ENCODE peak calls at places on chromosomes 4 and X, in five cellular contexts. One of them, this sample, is unnamed. For H3K4me1 and H3K9me3, the result is how much of the 10 kb centered on the place peaks cover.

GRCh38 chrX:34877451-34877850 is 65.1 kb upstream of the FAM47B start:
- DNase-seq in mesenchymal stem cell: peak
- DNase-seq in hepatocyte: no peak
- DNase-seq in psoas muscle: no peak
- DNase-seq in HCT116: no peak
- DNase-seq in this sample: peak

GRCh38 chr4:165204462-165204830 is 2.9 kb upstream of the KLHL2 start:
- DNase-seq in mesenchymal stem cell: peak
- DNase-seq in hepatocyte: no peak
- DNase-seq in psoas muscle: no peak
- DNase-seq in HCT116: no peak
- DNase-seq in this sample: no peak

GRCh38 chrX:99301990-99302389 is 1108.1 kb downstream of the PCDH19 start:
- DNase-seq in mesenchymal stem cell: no peak
- DNase-seq in hepatocyte: peak
- DNase-seq in psoas muscle: no peak
- DNase-seq in HCT116: no peak
- DNase-seq in this sample: no peak

GRCh38 chrX:49767231-49767630 is 61.9 kb upstream of the PAGE4 start:
- DNase-seq in mesenchymal stem cell: no peak
- DNase-seq in hepatocyte: no peak
- DNase-seq in psoas muscle: no peak
- DNase-seq in HCT116: no peak
- DNase-seq in this sample: no peak

GRCh38 chrX:114626323-114626722 is 42.4 kb downstream of the HTR2C start:
- DNase-seq in mesenchymal stem cell: peak
- DNase-seq in hepatocyte: peak
- DNase-seq in psoas muscle: no peak
- DNase-seq in HCT116: no peak
- DNase-seq in this sample: no peak

GRCh38 chrX:97494756-97495372 is 611.2 kb downstream of the RPA4 start:
- DNase-seq in mesenchymal stem cell: no peak
- DNase-seq in hepatocyte: no peak
- DNase-seq in psoas muscle: no peak
- DNase-seq in HCT116: no peak
- DNase-seq in this sample: no peak

GRCh38 chr4:42371306-42372063 is 25.8 kb upstream of the SHISA3 start:
- DNase-seq in mesenchymal stem cell: peak
- DNase-seq in hepatocyte: peak
- DNase-seq in psoas muscle: no peak
- DNase-seq in HCT116: peak
- DNase-seq in this sample: no peak

GRCh38 chr4:3786196-3786869 is 20.1 kb downstream of the ADRA2C start:
- DNase-seq in mesenchymal stem cell: no peak
- DNase-seq in hepatocyte: peak
- DNase-seq in psoas muscle: no peak
- DNase-seq in HCT116: no peak
- DNase-seq in this sample: peak

GRCh38 chr4:81499840-81500239 is 28.1 kb upstream of the RASGEF1B start:
- DNase-seq in mesenchymal stem cell: no peak
- DNase-seq in hepatocyte: no peak
- DNase-seq in psoas muscle: no peak
- DNase-seq in HCT116: no peak
- DNase-seq in this sample: peak

GRCh38 chrX:130628522-130628921 is 226.7 kb downstream of the RBMX2 start:
- DNase-seq in mesenchymal stem cell: no peak
- DNase-seq in hepatocyte: no peak
- DNase-seq in psoas muscle: no peak
- DNase-seq in HCT116: no peak
- DNase-seq in this sample: no peak

GRCh38 chrX:71400710-71401109 is 34.6 kb downstream of the TAF1 start:
- DNase-seq in mesenchymal stem cell: no peak
- DNase-seq in hepatocyte: no peak
- DNase-seq in psoas muscle: no peak
- DNase-seq in HCT116: no peak
- DNase-seq in this sample: peak

GRCh38 chr4:42568610-42569207 is 88.2 kb downstream of the ATP8A1 start:
- DNase-seq in mesenchymal stem cell: peak
- DNase-seq in hepatocyte: peak
- DNase-seq in psoas muscle: no peak
- DNase-seq in HCT116: peak
- DNase-seq in this sample: peak

GRCh38 chr4:81152839-81153713 is 61.9 kb downstream of the PRKG2 start:
- DNase-seq in mesenchymal stem cell: no peak
- DNase-seq in hepatocyte: no peak
- DNase-seq in psoas muscle: no peak
- DNase-seq in HCT116: no peak
- DNase-seq in this sample: peak

GRCh38 chr4:102599455-102599854 is 98.3 kb downstream of the NFKB1 start:
- DNase-seq in mesenchymal stem cell: no peak
- DNase-seq in hepatocyte: no peak
- DNase-seq in psoas muscle: no peak
- DNase-seq in HCT116: no peak
- DNase-seq in this sample: no peak

GRCh38 chr4:102598759-102599379 is 97.7 kb downstream of the NFKB1 start:
- DNase-seq in mesenchymal stem cell: no peak
- DNase-seq in hepatocyte: no peak
- DNase-seq in psoas muscle: no peak
- DNase-seq in HCT116: no peak
- DNase-seq in this sample: no peak

GRCh38 chr4:102600689-102601088 is 99.5 kb downstream of the NFKB1 start:
- DNase-seq in mesenchymal stem cell: no peak
- DNase-seq in hepatocyte: no peak
- DNase-seq in psoas muscle: no peak
- DNase-seq in HCT116: no peak
- DNase-seq in this sample: no peak

GRCh38 chr4:102598102-102598758 is 97.1 kb downstream of the NFKB1 start:
- DNase-seq in mesenchymal stem cell: no peak
- DNase-seq in hepatocyte: no peak
- DNase-seq in psoas muscle: no peak
- DNase-seq in HCT116: no peak
- DNase-seq in this sample: peak

DNA sequence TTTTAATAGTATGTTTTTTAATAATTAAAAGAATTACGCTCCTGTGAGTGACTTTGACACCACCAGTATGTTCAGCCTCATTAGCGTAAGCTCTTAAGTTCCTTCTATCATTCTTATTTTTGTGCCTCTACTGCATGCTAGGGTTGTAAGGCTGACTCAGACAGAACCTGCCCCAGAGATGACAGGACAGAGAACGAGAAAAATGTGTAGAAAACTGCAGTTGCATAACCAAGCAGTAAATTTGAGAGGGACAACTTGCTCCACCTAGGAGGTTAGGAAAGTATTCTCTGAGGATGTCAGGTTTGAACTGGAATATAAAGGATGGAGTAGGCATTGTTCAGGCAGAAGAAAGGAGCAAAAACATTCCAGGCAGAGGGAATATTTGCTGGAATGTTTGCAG is 98.7 kb downstream of the NFKB1 start:
- DNase-seq in mesenchymal stem cell: no peak
- DNase-seq in hepatocyte: no peak
- DNase-seq in psoas muscle: no peak
- DNase-seq in HCT116: no peak
- DNase-seq in this sample: no peak
- H3K4me1 ChIP-seq in mesenchymal stem cell: under half
- H3K4me1 ChIP-seq in hepatocyte: under half
- H3K4me1 ChIP-seq in psoas muscle: under half
- H3K4me1 ChIP-seq in HCT116: under half
- H3K4me1 ChIP-seq in this sample: under half

GRCh38 chr4:29549308-29549707 is 1170.9 kb upstream of the PCDH7 start:
- DNase-seq in mesenchymal stem cell: no peak
- DNase-seq in hepatocyte: no peak
- DNase-seq in psoas muscle: no peak
- DNase-seq in HCT116: no peak
- DNase-seq in this sample: no peak

GRCh38 chr4:29553842-29554241 is 1166.3 kb upstream of the PCDH7 start:
- DNase-seq in mesenchymal stem cell: no peak
- DNase-seq in hepatocyte: no peak
- DNase-seq in psoas muscle: no peak
- DNase-seq in HCT116: peak
- DNase-seq in this sample: no peak

GRCh38 chr4:29551813-29552212 is 1168.4 kb upstream of the PCDH7 start:
- DNase-seq in mesenchymal stem cell: no peak
- DNase-seq in hepatocyte: no peak
- DNase-seq in psoas muscle: no peak
- DNase-seq in HCT116: no peak
- DNase-seq in this sample: no peak
- H3K9me3 ChIP-seq in mesenchymal stem cell: under half
- H3K9me3 ChIP-seq in hepatocyte: under half
- H3K9me3 ChIP-seq in psoas muscle: under half
- H3K9me3 ChIP-seq in HCT116: under half
- H3K9me3 ChIP-seq in this sample: under half

GRCh38 chr4:2484169-2484568 is 15.3 kb downstream of the RNF4 start:
- DNase-seq in mesenchymal stem cell: no peak
- DNase-seq in hepatocyte: no peak
- DNase-seq in psoas muscle: no peak
- DNase-seq in HCT116: no peak
- DNase-seq in this sample: no peak

GRCh38 chr4:2483237-2483636 is 14.3 kb downstream of the RNF4 start:
- DNase-seq in mesenchymal stem cell: no peak
- DNase-seq in hepatocyte: no peak
- DNase-seq in psoas muscle: no peak
- DNase-seq in HCT116: no peak
- DNase-seq in this sample: no peak

GRCh38 chr4:2486981-2487380 is 18.1 kb downstream of the RNF4 start:
- DNase-seq in mesenchymal stem cell: no peak
- DNase-seq in hepatocyte: no peak
- DNase-seq in psoas muscle: no peak
- DNase-seq in HCT116: no peak
- DNase-seq in this sample: peak

GRCh38 chr4:2482693-2483092 is 13.8 kb downstream of the RNF4 start:
- DNase-seq in mesenchymal stem cell: no peak
- DNase-seq in hepatocyte: no peak
- DNase-seq in psoas muscle: peak
- DNase-seq in HCT116: no peak
- DNase-seq in this sample: peak

DNA sequence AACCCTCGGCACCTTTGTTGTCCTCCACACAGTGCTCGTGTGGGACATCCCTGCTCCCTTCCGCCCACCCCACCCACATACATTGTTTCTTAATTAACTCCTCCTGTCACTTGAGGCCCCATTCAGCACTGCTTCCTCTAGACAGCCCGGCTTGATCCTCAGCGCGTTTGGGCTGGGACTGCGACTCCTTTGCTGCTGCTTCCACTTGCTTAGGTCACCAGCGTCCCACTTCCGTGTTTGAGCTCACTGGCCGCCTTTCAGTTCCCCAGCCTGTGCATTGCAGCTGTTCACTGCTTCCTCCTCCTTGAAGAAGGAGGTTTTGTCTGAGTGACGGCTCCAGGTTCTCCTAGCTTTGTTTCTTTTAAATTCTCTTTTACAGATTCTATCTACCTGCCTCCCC is 16.1 kb downstream of the RNF4 start:
- DNase-seq in mesenchymal stem cell: no peak
- DNase-seq in hepatocyte: peak
- DNase-seq in psoas muscle: peak
- DNase-seq in HCT116: no peak
- DNase-seq in this sample: peak
- H3K4me1 ChIP-seq in mesenchymal stem cell: under half
- H3K4me1 ChIP-seq in hepatocyte: under half
- H3K4me1 ChIP-seq in psoas muscle: half or more
- H3K4me1 ChIP-seq in HCT116: under half
- H3K4me1 ChIP-seq in this sample: under half

DNA sequence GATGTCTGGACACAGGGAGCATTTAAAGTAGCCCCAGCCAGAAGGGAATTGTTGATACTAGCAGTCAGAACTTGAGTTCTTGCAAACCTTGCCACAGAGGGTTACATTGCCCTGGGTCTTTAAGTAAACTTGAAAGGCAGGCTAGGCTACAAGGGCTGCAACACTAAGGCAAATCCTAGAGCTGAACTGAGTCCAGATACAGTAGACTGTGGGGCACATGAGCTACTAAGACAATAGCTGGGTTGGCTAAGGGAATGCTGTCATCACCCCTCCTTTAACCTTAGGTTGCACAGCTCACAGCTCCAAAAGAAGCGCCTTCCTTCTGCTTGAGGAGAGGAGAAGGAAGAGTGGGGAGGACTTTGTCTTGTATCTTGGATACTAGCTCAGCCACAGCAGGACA is 35.6 kb downstream of the SH3BGRL start:
- DNase-seq in mesenchymal stem cell: no peak
- DNase-seq in hepatocyte: no peak
- DNase-seq in psoas muscle: no peak
- DNase-seq in HCT116: no peak
- DNase-seq in this sample: no peak
- H3K9me3 ChIP-seq in mesenchymal stem cell: under half
- H3K9me3 ChIP-seq in hepatocyte: under half
- H3K9me3 ChIP-seq in psoas muscle: under half
- H3K9me3 ChIP-seq in HCT116: under half
- H3K9me3 ChIP-seq in this sample: under half

GRCh38 chr4:189802884-189803283 is 137.8 kb upstream of the FRG1 start:
- DNase-seq in mesenchymal stem cell: no peak
- DNase-seq in hepatocyte: no peak
- DNase-seq in psoas muscle: no peak
- DNase-seq in HCT116: no peak
- DNase-seq in this sample: no peak
- H3K4me1 ChIP-seq in mesenchymal stem cell: under half
- H3K4me1 ChIP-seq in hepatocyte: under half
- H3K4me1 ChIP-seq in psoas muscle: under half
- H3K4me1 ChIP-seq in HCT116: under half
- H3K4me1 ChIP-seq in this sample: under half

GRCh38 chr4:97215426-97215825 is 927.9 kb downstream of the STPG2 start:
- DNase-seq in mesenchymal stem cell: no peak
- DNase-seq in hepatocyte: no peak
- DNase-seq in psoas muscle: no peak
- DNase-seq in HCT116: no peak
- DNase-seq in this sample: no peak
- H3K9me3 ChIP-seq in mesenchymal stem cell: under half
- H3K9me3 ChIP-seq in hepatocyte: under half
- H3K9me3 ChIP-seq in psoas muscle: under half
- H3K9me3 ChIP-seq in HCT116: under half
- H3K9me3 ChIP-seq in this sample: under half

This sample was measured in osteoblast.